ENCODE peak calls at places on chromosomes 11 and 22, in eight cellular contexts. R is stimulated activated CD8-positive, alpha-beta memory T cell treated with anti-CD3 and anti-CD28 coated beads, Interleukin-12 subunit alpha, Interleukin-12 subunit beta, amount 100 ng/mL, for 4 hours; O is bronchial epithelial cell; B is stimulated activated CD4-positive, alpha-beta T cell treated with anti-CD3 and anti-CD28 coated beads, Interleukin-12 subunit alpha, Interleukin-12 subunit beta, amount 100 ng/mL, for 4 hours; C is cardiac muscle cell; H is Jurkat, Clone E6-1; U is GM06990; Z is psoas muscle. G is an unnamed sample.

GRCh38 chr11:2330696-2331095 is 28.9 kb downstream of the TSPAN32 start:
- DNase-seq in R (no peak), O (no peak), B (no peak), C (no peak), H (no peak), U (no peak), Z (no peak), G (no peak)

GRCh38 chr11:130780437-130780836 is 135.8 kb downstream of the SNX19 start:
- DNase-seq in R (no peak), O (no peak), B (no peak), C (no peak), H (no peak), U (no peak), Z (no peak), G (no peak)

GRCh38 chr11:130719516-130719915 is 196.8 kb downstream of the SNX19 start:
- DNase-seq in R (no peak), O (no peak), B (no peak), C (no peak), H (no peak), U (no peak), Z (no peak), G (no peak)

GRCh38 chr22:36506637-36507517 is at the start of gene FOXRED2:
- DNase-seq in R (peak; percentile 82), O (peak; percentile 36), B (peak; percentile 89), C (peak; percentile 94), H (peak; percentile 72), U (peak; percentile 92), Z (peak; percentile 94), G (peak; percentile 96)

GRCh38 chr11:104934594-104934993 is 33.8 kb downstream of the CASP4 start:
- DNase-seq in R (no peak), O (no peak), B (no peak), C (no peak), H (peak; percentile 10), U (no peak), Z (no peak), G (no peak)

GRCh38 chr11:64558065-64558745 is 32.8 kb upstream of the SLC22A12 start:
- DNase-seq in R (no peak), O (no peak), B (no peak), C (no peak), H (no peak), U (no peak), Z (peak; percentile 33), G (no peak)

GRCh38 chr22:31253949-31254348 is 38.3 kb downstream of the PIK3IP1 start:
- DNase-seq in R (no peak), O (peak; percentile 99), B (no peak), C (no peak), H (no peak), U (no peak), Z (no peak), G (peak; percentile 42)

GRCh38 chr22:50031189-50032091 is 18.9 kb upstream of the IL17REL start:
- DNase-seq in R (no peak), O (no peak), B (no peak), C (no peak), H (no peak), U (no peak), Z (peak; percentile 53), G (no peak)